ENCODE peak calls at places on chromosomes 7 and 10, in seven cellular contexts. M is AG09319; S is HAP-1; D is brain microvascular endothelial cell; Y is lower lobe of right lung; C is stimulated activated CD4-positive, alpha-beta T cell treated with anti-CD3 and anti-CD28 coated beads, Interleukin-2, amount 100 ng/mL, for 48 hours; Z is tibial nerve. I is an unnamed sample.

GRCh38 chr7:131957338-131958025 is 401.1 kb upstream of the PODXL start:
- DNase-seq in M (no peak), D (no peak), C (no peak), Z (no peak), Y (no peak), S (no peak), I (no peak)

GRCh38 chr10:126561499-126562208 is 108.8 kb downstream of the C10orf90 start:
- DNase-seq in S (no peak), D (no peak), C (no peak), Z (no peak), M (no peak), Y (no peak), I (no peak)

GRCh38 chr7:31864646-31865045 is 177.6 kb downstream of the PPP1R17 start:
- DNase-seq in C (no peak), Y (no peak), M (no peak), D (no peak), S (no peak), Z (no peak), I (no peak)

GRCh38 chr7:86933295-86933845 is 126.1 kb downstream of the ELAPOR2 start:
- DNase-seq in C (no peak), D (no peak), Y (no peak), S (no peak), Z (no peak), M (no peak), I (no peak)

GRCh38 chr7:103446046-103446520 is at the start of gene SLC26A5:
- DNase-seq in S (peak; percentile 18), D (no peak), Y (peak; percentile 76), C (no peak), Z (no peak), M (no peak), I (no peak)

GRCh38 chr10:89207801-89208551 is 859 bp upstream of the CH25H start:
- DNase-seq in M (no peak), C (no peak), D (no peak), S (no peak), Z (peak; percentile 14), Y (peak; percentile 73), I (no peak)

GRCh38 chr7:51472017-51472296 is 155.3 kb upstream of the COBL start:
- DNase-seq in Y (no peak), C (no peak), M (no peak), Z (no peak), D (no peak), S (no peak), I (no peak)

GRCh38 chr10:987635-987905 is 664 bp upstream of the GTPBP4 start:
- DNase-seq in M (no peak), D (peak; percentile 23), S (no peak), C (no peak), Y (no peak), Z (peak; percentile 8), I (no peak)